ENCODE peak calls at places on chromosomes 11 and 22, in ten cellular contexts. I is choroid plexus epithelial cell, X is endothelial cell, F is WTC11, P is astrocyte of the cerebellum, N is NB4, H is AG04450, Y is HL-60, G is H1, L is endodermal cell. B is an unnamed sample.

GRCh38 chr11:69297926-69298777 is 4.2 kb downstream of the MYEOV start:
- DNase-seq in I (peak), X (peak), F (no peak), P (peak), N (peak), H (peak), Y (peak), G (no peak), L (no peak), B (peak)

GRCh38 chr11:103673773-103674172 is 362.7 kb upstream of the DDI1 start:
- DNase-seq in I (peak), X (no peak), F (no peak), P (no peak), N (no peak), H (no peak), Y (no peak), G (no peak), L (no peak), B (no peak)

GRCh38 chr22:43337385-43337784 is 5.8 kb downstream of the SCUBE1 start:
- DNase-seq in I (no peak), X (no peak), F (no peak), P (no peak), N (no peak), H (no peak), Y (no peak), G (no peak), L (no peak), B (no peak)

GRCh38 chr22:22391543-22391942 is 117.0 kb downstream of the ZNF280B start:
- DNase-seq in I (no peak), X (no peak), F (no peak), P (no peak), N (no peak), H (no peak), Y (no peak), G (no peak), L (no peak), B (no peak)

GRCh38 chr22:32700186-32700882 is 101.2 kb upstream of the TIMP3 start:
- DNase-seq in I (no peak), X (no peak), F (no peak), P (no peak), N (no peak), H (no peak), Y (no peak), G (no peak), L (peak), B (no peak)

GRCh38 chr22:21635771-21636510 is 3.4 kb downstream of the CCDC116 start:
- DNase-seq in I (no peak), X (no peak), F (no peak), P (no peak), N (no peak), H (no peak), Y (no peak), G (no peak), L (no peak), B (no peak)

GRCh38 chr11:92397356-92397755 is 172.7 kb downstream of the FAT3 start:
- DNase-seq in I (no peak), X (no peak), F (no peak), P (no peak), N (no peak), H (no peak), Y (no peak), G (no peak), L (no peak), B (no peak)

GRCh38 chr22:46656856-46657654 is 36.9 kb downstream of the GRAMD4 start:
- DNase-seq in I (no peak), X (no peak), F (no peak), P (no peak), N (no peak), H (no peak), Y (no peak), G (no peak), L (no peak), B (no peak)

GRCh38 chr11:437228-437870 is 4.5 kb downstream of the ANO9 start:
- DNase-seq in I (no peak), X (no peak), F (no peak), P (no peak), N (no peak), H (no peak), Y (no peak), G (no peak), L (no peak), B (peak)

GRCh38 chr11:96051820-96052219 is 127.9 kb upstream of the MTMR2 start:
- DNase-seq in I (no peak), X (no peak), F (no peak), P (no peak), N (no peak), H (no peak), Y (no peak), G (no peak), L (no peak), B (no peak)

GRCh38 chr22:17138451-17139042 is 17.4 kb upstream of the TMEM121B start:
- DNase-seq in I (no peak), X (no peak), F (no peak), P (no peak), N (no peak), H (no peak), Y (no peak), G (no peak), L (no peak), B (no peak)

GRCh38 chr11:124640660-124641059 is 18.0 kb downstream of the TBRG1 start:
- DNase-seq in I (no peak), X (no peak), F (peak), P (no peak), N (no peak), H (no peak), Y (no peak), G (no peak), L (peak), B (no peak)

GRCh38 chr11:61955031-61955415 is 4.9 kb downstream of the BEST1 start:
- DNase-seq in I (peak), X (peak), F (peak), P (no peak), N (peak), H (no peak), Y (peak), G (no peak), L (peak), B (peak)

GRCh38 chr11:103920449-103920848 is 116.0 kb upstream of the DDI1 start:
- DNase-seq in I (peak), X (no peak), F (no peak), P (no peak), N (no peak), H (peak), Y (no peak), G (no peak), L (no peak), B (no peak)

DNA sequence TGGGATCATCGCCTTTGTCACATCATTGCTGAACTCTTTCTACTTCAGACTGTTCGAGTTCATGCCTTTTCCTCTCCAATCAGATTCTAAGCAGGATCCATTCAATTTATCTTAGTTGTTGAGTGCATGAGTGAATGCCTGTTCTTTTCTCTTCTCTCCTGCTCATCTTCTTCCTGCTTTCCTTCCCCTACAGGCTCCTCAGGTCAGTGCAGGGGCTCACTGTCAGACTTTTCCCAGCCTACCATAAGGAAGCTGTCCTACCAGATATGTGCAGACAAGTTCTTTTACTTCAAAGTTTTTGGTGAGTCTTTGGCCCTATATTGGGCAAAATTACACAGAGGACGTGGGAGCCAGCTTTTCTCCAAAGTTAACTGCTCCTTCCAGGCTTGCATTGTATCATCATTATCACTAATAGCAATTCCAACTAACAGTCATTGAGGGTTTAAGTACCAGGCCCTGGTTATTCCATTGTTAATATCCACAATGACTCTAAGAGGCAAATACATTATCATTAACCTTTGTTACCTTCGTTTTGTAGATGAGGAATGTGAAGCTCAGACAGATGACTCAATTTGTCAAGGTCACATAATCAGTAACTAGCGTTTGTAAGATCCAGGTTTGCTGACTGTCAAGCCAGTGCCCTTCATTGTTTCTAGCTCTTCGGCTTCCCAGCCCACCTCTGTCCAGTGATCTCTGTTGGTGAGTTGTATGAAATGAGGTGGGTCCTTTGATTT is 30.4 kb downstream of the OR6Q1 start:
- DNase-seq in I (no peak), X (no peak), F (peak), P (no peak), N (no peak), H (no peak), Y (no peak), G (no peak), L (peak), B (no peak)
- TF ChIP-seq CTCF in I (no peak), X (peak), F (no peak), P (no peak), N (no peak), H (peak), Y (no peak), G (peak), L (peak), B (no peak)

GRCh38 chr22:35039625-35040024 is 26.3 kb upstream of the ISX start:
- DNase-seq in I (no peak), X (no peak), F (no peak), P (no peak), N (no peak), H (no peak), Y (no peak), G (no peak), L (peak), B (no peak)

GRCh38 chr22:35033635-35034296 is 32.2 kb upstream of the ISX start:
- DNase-seq in I (no peak), X (no peak), F (no peak), P (no peak), N (no peak), H (no peak), Y (no peak), G (no peak), L (no peak), B (no peak)

GRCh38 chr22:35032571-35032970 is 33.4 kb upstream of the ISX start:
- DNase-seq in I (no peak), X (no peak), F (no peak), P (no peak), N (no peak), H (no peak), Y (no peak), G (no peak), L (no peak), B (no peak)

GRCh38 chr22:35034963-35035362 is 31.0 kb upstream of the ISX start:
- DNase-seq in I (no peak), X (no peak), F (no peak), P (no peak), N (no peak), H (no peak), Y (no peak), G (no peak), L (no peak), B (no peak)

DNA sequence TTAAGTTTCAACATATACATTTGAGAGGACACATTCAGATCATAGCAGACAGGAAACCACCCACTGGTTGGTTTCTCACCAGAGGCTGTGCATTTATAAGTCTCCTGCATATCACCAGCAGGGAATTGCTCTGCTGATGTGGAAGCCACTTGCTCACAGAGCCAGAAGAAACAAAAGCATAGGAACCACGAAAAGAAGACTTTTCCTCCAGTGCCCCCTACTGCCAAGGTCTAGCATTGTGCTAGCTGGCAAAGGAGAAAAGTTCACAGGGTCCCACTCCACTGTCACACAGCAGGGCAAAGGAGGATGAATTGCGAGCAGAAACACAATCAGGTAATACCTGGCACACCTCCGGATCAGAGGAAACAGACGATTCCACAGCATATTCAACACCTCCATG is 28.9 kb upstream of the ISX start:
- DNase-seq in I (no peak), X (peak), F (peak), P (no peak), N (peak), H (no peak), Y (no peak), G (no peak), L (peak), B (no peak)
- TF ChIP-seq CTCF in I (no peak), X (no peak), F (peak), P (no peak), N (peak), H (no peak), Y (peak), G (peak), L (peak), B (no peak)

GRCh38 chr11:3683039-3683438 is 11.9 kb upstream of the CHRNA10 start:
- DNase-seq in I (no peak), X (no peak), F (no peak), P (no peak), N (no peak), H (no peak), Y (no peak), G (no peak), L (no peak), B (no peak)
- TF ChIP-seq CTCF in I (peak), X (no peak), F (no peak), P (no peak), N (no peak), H (no peak), Y (no peak), G (peak), L (no peak), B (no peak)

GRCh38 chr22:49799431-49800075 is 28.1 kb downstream of the BRD1 start:
- DNase-seq in I (no peak), X (no peak), F (no peak), P (no peak), N (no peak), H (no peak), Y (no peak), G (no peak), L (no peak), B (no peak)

GRCh38 chr22:49801391-49802060 is 26.1 kb downstream of the BRD1 start:
- DNase-seq in I (no peak), X (no peak), F (no peak), P (no peak), N (no peak), H (no peak), Y (no peak), G (no peak), L (no peak), B (no peak)

GRCh38 chr22:49803134-49803533 is 24.5 kb downstream of the BRD1 start:
- DNase-seq in I (no peak), X (no peak), F (no peak), P (no peak), N (no peak), H (no peak), Y (no peak), G (no peak), L (no peak), B (no peak)

GRCh38 chr22:49798486-49799151 is 29.1 kb downstream of the BRD1 start:
- DNase-seq in I (no peak), X (no peak), F (no peak), P (no peak), N (no peak), H (no peak), Y (no peak), G (no peak), L (no peak), B (no peak)

GRCh38 chr22:49800408-49801238 is 27.1 kb downstream of the BRD1 start:
- DNase-seq in I (no peak), X (no peak), F (no peak), P (no peak), N (no peak), H (no peak), Y (no peak), G (no peak), L (no peak), B (no peak)
- TF ChIP-seq CTCF in I (no peak), X (no peak), F (no peak), P (no peak), N (no peak), H (no peak), Y (no peak), G (no peak), L (peak), B (no peak)

GRCh38 chr11:126924381-126924780 is 76.2 kb downstream of the KIRREL3 start:
- DNase-seq in I (no peak), X (no peak), F (no peak), P (no peak), N (no peak), H (no peak), Y (no peak), G (no peak), L (no peak), B (no peak)

GRCh38 chr11:126918556-126918955 is 82.0 kb downstream of the KIRREL3 start:
- DNase-seq in I (no peak), X (no peak), F (no peak), P (no peak), N (peak), H (no peak), Y (no peak), G (no peak), L (no peak), B (no peak)

GRCh38 chr11:126919147-126919823 is 81.3 kb downstream of the KIRREL3 start:
- DNase-seq in I (no peak), X (no peak), F (no peak), P (no peak), N (peak), H (no peak), Y (no peak), G (no peak), L (no peak), B (no peak)

GRCh38 chr11:126917531-126918204 is 82.9 kb downstream of the KIRREL3 start:
- DNase-seq in I (peak), X (no peak), F (no peak), P (peak), N (no peak), H (peak), Y (no peak), G (no peak), L (no peak), B (peak)

DNA sequence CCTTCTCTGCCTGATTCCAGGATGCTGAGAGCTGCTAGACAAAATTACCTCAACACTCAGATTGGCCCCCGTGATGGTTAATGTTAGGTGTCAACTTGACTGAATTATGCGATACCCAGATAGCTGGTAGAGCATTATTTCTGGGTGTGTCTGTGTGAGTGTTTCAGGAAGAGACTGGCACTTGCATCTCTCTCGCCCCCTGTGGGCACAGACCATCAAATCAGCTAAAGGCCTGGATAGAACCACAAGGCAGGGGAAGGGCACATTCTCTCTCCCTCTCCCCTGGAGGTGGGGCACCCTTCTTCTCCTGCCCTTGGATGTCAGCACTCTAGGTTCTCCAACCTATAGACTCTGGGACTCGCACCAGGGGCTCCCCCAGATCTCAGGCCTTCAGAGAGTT is 79.7 kb downstream of the KIRREL3 start:
- DNase-seq in I (no peak), X (no peak), F (peak), P (no peak), N (peak), H (no peak), Y (no peak), G (no peak), L (no peak), B (no peak)
- TF ChIP-seq CTCF in I (no peak), X (no peak), F (no peak), P (no peak), N (peak), H (no peak), Y (no peak), G (peak), L (peak), B (no peak)

DNA sequence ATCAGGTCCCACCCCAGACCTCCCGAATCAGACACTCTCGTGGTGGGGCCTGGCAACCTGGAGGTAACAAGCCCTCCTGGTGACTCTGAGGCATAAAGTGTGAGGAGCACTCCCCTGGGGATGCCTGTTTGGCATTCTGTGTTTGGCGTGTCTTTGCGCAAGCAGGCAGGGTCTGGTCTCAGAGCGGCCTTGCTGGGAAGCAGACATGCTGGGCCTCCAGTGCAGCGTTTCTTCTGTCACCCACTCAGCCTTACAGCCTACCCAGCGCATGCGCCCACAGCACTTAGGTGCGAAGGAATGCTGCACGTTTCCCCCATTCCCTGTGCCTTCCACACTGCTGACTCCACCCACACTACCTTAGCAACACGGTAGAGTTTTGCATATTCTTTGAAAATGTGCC is 7.4 kb upstream of the CXCR5 start:
- DNase-seq in I (no peak), X (no peak), F (no peak), P (no peak), N (peak), H (no peak), Y (no peak), G (no peak), L (no peak), B (no peak)
- TF ChIP-seq CTCF in I (no peak), X (no peak), F (no peak), P (no peak), N (no peak), H (no peak), Y (no peak), G (no peak), L (no peak), B (no peak)

GRCh38 chr11:73760680-73761402 is at the start of gene RAB6A:
- DNase-seq in I (peak), X (peak), F (peak), P (peak), N (peak), H (peak), Y (peak), G (peak), L (peak), B (peak)
- TF ChIP-seq CTCF in I (peak), X (no peak), F (no peak), P (peak), N (no peak), H (peak), Y (no peak), G (peak), L (peak), B (no peak)

GRCh38 chr11:46726206-46726862 is 7.3 kb downstream of the F2 start:
- DNase-seq in I (no peak), X (no peak), F (no peak), P (no peak), N (no peak), H (no peak), Y (no peak), G (no peak), L (no peak), B (no peak)

GRCh38 chr11:46725338-46726205 is 6.6 kb downstream of the F2 start:
- DNase-seq in I (no peak), X (no peak), F (no peak), P (no peak), N (no peak), H (no peak), Y (no peak), G (no peak), L (peak), B (no peak)

GRCh38 chr11:46722566-46723358 is 3.7 kb downstream of the F2 start:
- DNase-seq in I (no peak), X (no peak), F (no peak), P (no peak), N (peak), H (no peak), Y (no peak), G (no peak), L (no peak), B (no peak)

GRCh38 chr11:46723359-46723680 is 4.3 kb downstream of the F2 start:
- DNase-seq in I (no peak), X (no peak), F (no peak), P (no peak), N (no peak), H (no peak), Y (no peak), G (no peak), L (no peak), B (no peak)

GRCh38 chr11:46724088-46724487 is 5.1 kb downstream of the F2 start:
- DNase-seq in I (no peak), X (no peak), F (no peak), P (no peak), N (peak), H (no peak), Y (no peak), G (no peak), L (no peak), B (no peak)
- TF ChIP-seq CTCF in I (no peak), X (no peak), F (no peak), P (no peak), N (no peak), H (no peak), Y (no peak), G (no peak), L (no peak), B (no peak)